ENCODE peak calls at places on chromosomes 7 and 10, in nine cellular contexts. U is epithelial cell of esophagus; V is activated CD4-positive, alpha-beta T cell treated with anti-CD3 and anti-CD28 coated beads for 4 hours; E is NCI-H345; F is activated T-cell treated with anti-CD3 and anti-CD28 coated beads, Interleukin-2, amount 50 U/mL, for 1 hour; B is DMS153; Y is HFF-Myc; Q is T-cell; H is astrocyte. N is an unnamed sample.

GRCh38 chr10:73517166-73517888 is 21.5 kb upstream of the PPP3CB start:
- DNase-seq in U (peak), V (no peak), E (no peak), F (no peak), B (no peak), Y (peak), Q (no peak), H (peak), N (no peak)

GRCh38 chr10:117460846-117461765 is 81.4 kb upstream of the EMX2 start:
- DNase-seq in U (no peak), V (no peak), E (no peak), F (no peak), B (no peak), Y (no peak), Q (no peak), H (no peak), N (no peak)

GRCh38 chr7:95718556-95719410 is 53.6 kb upstream of the DYNC1I1 start:
- DNase-seq in U (peak), V (no peak), E (no peak), F (no peak), B (no peak), Y (no peak), Q (no peak), H (no peak), N (no peak)

GRCh38 chr10:71462642-71462935 is 65.9 kb downstream of the CDH23 start:
- DNase-seq in U (no peak), V (no peak), E (no peak), F (no peak), B (no peak), Y (no peak), Q (no peak), H (no peak), N (no peak)

GRCh38 chr10:1393481-1393880 is 337.3 kb downstream of the WDR37 start:
- DNase-seq in U (no peak), V (no peak), E (no peak), F (no peak), B (no peak), Y (no peak), Q (no peak), H (no peak), N (no peak)

GRCh38 chr7:69717221-69717620 is 118.9 kb downstream of the AUTS2 start:
- DNase-seq in U (no peak), V (no peak), E (no peak), F (no peak), B (no peak), Y (no peak), Q (no peak), H (no peak), N (no peak)

GRCh38 chr10:24989867-24990266 is 26.1 kb downstream of the ENKUR start:
- DNase-seq in U (no peak), V (no peak), E (no peak), F (no peak), B (no peak), Y (no peak), Q (no peak), H (no peak), N (no peak)

GRCh38 chr10:69362471-69362954 is 54.2 kb downstream of the TACR2 start:
- DNase-seq in U (peak), V (no peak), E (no peak), F (peak), B (peak), Y (no peak), Q (no peak), H (peak), N (no peak)

GRCh38 chr7:38178695-38179344 is 775 bp downstream of the STARD3NL start:
- DNase-seq in U (no peak), V (peak), E (no peak), F (no peak), B (no peak), Y (no peak), Q (no peak), H (peak), N (no peak)

GRCh38 chr10:13503745-13504463 is 24.9 kb downstream of the BEND7 start:
- DNase-seq in U (peak), V (no peak), E (no peak), F (no peak), B (no peak), Y (no peak), Q (no peak), H (peak), N (no peak)

GRCh38 chr7:88169717-88170320 is 50.0 kb downstream of the SRI start:
- DNase-seq in U (peak), V (no peak), E (peak), F (no peak), B (no peak), Y (no peak), Q (no peak), H (peak), N (peak)

GRCh38 chr7:41874206-41874770 is 171.4 kb upstream of the INHBA start:
- DNase-seq in U (no peak), V (no peak), E (no peak), F (no peak), B (no peak), Y (no peak), Q (no peak), H (no peak), N (no peak)